ENCODE peak calls at places on chromosomes 16 and 17, in seven cellular contexts. A is Right ventricle myocardium superior; U is activated naive CD8-positive, alpha-beta T cell treated with anti-CD3 and anti-CD28 coated beads, Interleukin-2, amount 10 ng/mL, durations not matched to agents 7 days and 5 days; N is central memory CD8-positive, alpha-beta T cell; Z is heart right ventricle; Y is gastroesophageal sphincter; I is right cardiac atrium. D is an unnamed sample.

GRCh38 chr16:1206326-1206725 is 18.7 kb downstream of the TPSG1 start:
- ATAC-seq in I (no peak), N (no peak), Z (no peak), U (no peak), A (no peak), Y (no peak), D (no peak)

GRCh38 chr17:79563237-79564013 is 47.4 kb downstream of the RBFOX3 start:
- ATAC-seq in I (no peak), U (no peak), A (no peak), N (no peak), Y (no peak), Z (no peak), D (no peak)

GRCh38 chr17:81277938-81278693 is 17.0 kb downstream of the SLC38A10 start:
- ATAC-seq in I (peak), U (no peak), Y (no peak), N (no peak), A (peak), Z (peak), D (no peak)

GRCh38 chr17:18004345-18004744 is 31.7 kb downstream of the DRC3 start:
- ATAC-seq in N (no peak), Y (no peak), A (no peak), I (no peak), Z (no peak), U (no peak), D (no peak)

GRCh38 chr16:763903-764750 is 3.6 kb downstream of the MSLN start:
- ATAC-seq in Z (no peak), A (no peak), I (no peak), N (no peak), Y (no peak), U (no peak), D (no peak)

GRCh38 chr17:60461584-60461983 is 39.3 kb downstream of the CHCT1 start:
- ATAC-seq in Y (no peak), N (no peak), U (no peak), Z (no peak), A (no peak), I (no peak), D (no peak)

GRCh38 chr17:45923511-45924268 is 29.3 kb downstream of the MAPT start:
- ATAC-seq in U (no peak), Y (no peak), Z (no peak), I (peak), A (no peak), N (no peak), D (no peak)

GRCh38 chr17:17665255-17665654 is 16.0 kb upstream of the RAI1 start:
- ATAC-seq in I (no peak), A (no peak), Z (no peak), N (no peak), U (no peak), Y (no peak), D (no peak)

GRCh38 chr17:34670618-34671017 is 91.2 kb downstream of the TMEM132E start:
- ATAC-seq in U (no peak), Z (no peak), A (no peak), I (no peak), Y (no peak), N (no peak), D (no peak)

GRCh38 chr16:56649820-56650219 is 1.9 kb upstream of the MT1B start:
- ATAC-seq in U (no peak), Y (no peak), Z (no peak), A (no peak), N (no peak), I (no peak), D (no peak)

GRCh38 chr16:73725147-73725546 is 571.5 kb upstream of the PSMD7 start:
- ATAC-seq in Y (no peak), Z (no peak), I (no peak), N (no peak), U (no peak), A (no peak), D (no peak)

GRCh38 chr17:1180434-1180742 is 607 bp upstream of the ABR start:
- ATAC-seq in A (no peak), N (no peak), U (no peak), Z (no peak), I (no peak), Y (no peak), D (no peak)

GRCh38 chr17:75525806-75526554 is 483 bp downstream of the LLGL2 start:
- ATAC-seq in U (peak), Z (no peak), Y (peak), I (peak), N (peak), A (no peak), D (peak)

GRCh38 chr16:88662843-88663606 is at the start of gene MVD:
- ATAC-seq in U (peak), N (peak), A (peak), Z (peak), I (peak), Y (peak), D (peak)

GRCh38 chr17:27403480-27404005 is 52.7 kb upstream of the KSR1 start:
- ATAC-seq in Y (no peak), N (no peak), A (no peak), Z (no peak), U (no peak), I (no peak), D (no peak)

GRCh38 chr17:19703106-19703775 is 13.1 kb downstream of the SLC47A2 start:
- ATAC-seq in U (no peak), Y (no peak), Z (peak), N (no peak), A (peak), I (peak), D (no peak)

GRCh38 chr16:15857779-15858560 is 1.1 kb upstream of the MYH11 start:
- ATAC-seq in A (peak), Y (peak), N (no peak), Z (peak), U (no peak), I (peak), D (no peak)

GRCh38 chr16:6642271-6642670 is 690.4 kb upstream of the RBFOX1 start:
- ATAC-seq in Y (no peak), I (no peak), U (no peak), A (no peak), N (no peak), Z (no peak), D (no peak)

GRCh38 chr16:29745853-29746345 is at the start of gene C16orf54:
- ATAC-seq in U (peak), Y (peak), Z (peak), A (peak), N (peak), I (peak), D (peak)

GRCh38 chr17:7438050-7438614 is 1.2 kb upstream of the FGF11 start:
- ATAC-seq in U (no peak), N (no peak), Z (peak), Y (no peak), I (peak), A (peak), D (no peak)

D was measured in stimulated activated memory B cell treated with anti-CD40 and anti-IgM and Interleukin-4, amounts not matched to agents 10 μg/mL and 1 μg/mL and 100 μg/mL, for 72 hours.